ENCODE peak calls at places on chromosomes 13 and 19, in ten cellular contexts. V is kidney tubule cell; G is stimulated activated CD4-positive, alpha-beta T cell treated with anti-CD3 and anti-CD28 coated beads, Interleukin-4, amount 100 ng/mL, for 48 hours; A is left colon; M is activated CD4-positive, alpha-beta T cell treated with anti-CD3 and anti-CD28 coated beads, Interleukin-2, amount 50 U/mL, for 24 hours; K is NCI-H524; I is fibroblast of mammary gland; C is EH; U is NCI-H1417; Q is hepatic stellate cell. B is an unnamed sample.

GRCh38 chr19:20244356-20244755 is 77.3 kb downstream of the ZNF486 start:
- DNase-seq in V (no peak), G (no peak), A (no peak), M (no peak), K (no peak), I (peak; percentile 0), C (no peak), U (no peak), Q (no peak), B (no peak)

GRCh38 chr13:113105032-113105993 is at the start of gene F7:
- DNase-seq in V (no peak), G (no peak), A (no peak), M (no peak), K (no peak), I (no peak), C (peak; percentile 20), U (peak; percentile 80), Q (no peak), B (no peak)

GRCh38 chr19:47350599-47350998 is 1.5 kb downstream of the DHX34 start:
- DNase-seq in V (no peak), G (no peak), A (no peak), M (no peak), K (no peak), I (peak; percentile 34), C (no peak), U (no peak), Q (no peak), B (no peak)

GRCh38 chr13:109336730-109337129 is 449.7 kb downstream of the IRS2 start:
- DNase-seq in V (peak; percentile 89), G (no peak), A (no peak), M (no peak), K (no peak), I (peak; percentile 68), C (peak; percentile 93), U (no peak), Q (peak; percentile 17), B (no peak)

GRCh38 chr13:93788456-93788855 is 561.8 kb downstream of the GPC6 start:
- DNase-seq in V (no peak), G (no peak), A (no peak), M (no peak), K (no peak), I (no peak), C (no peak), U (no peak), Q (no peak), B (no peak)

GRCh38 chr13:30905932-30906383 is at the start of gene MEDAG:
- DNase-seq in V (no peak), G (no peak), A (no peak), M (no peak), K (no peak), I (peak; percentile 95), C (peak; percentile 33), U (no peak), Q (peak; percentile 48), B (peak; percentile 39)

GRCh38 chr13:110713642-110713952 is at the start of gene ING1:
- DNase-seq in V (no peak), G (no peak), A (no peak), M (no peak), K (no peak), I (no peak), C (no peak), U (no peak), Q (no peak), B (no peak)

GRCh38 chr19:47228937-47229673 is 1.9 kb downstream of the BBC3 start:
- DNase-seq in V (peak; percentile 23), G (no peak), A (peak; percentile 47), M (no peak), K (no peak), I (peak; percentile 41), C (peak; percentile 43), U (peak; percentile 40), Q (peak; percentile 33), B (no peak)

GRCh38 chr13:112066624-112067004 is 335 bp upstream of the SOX1 start:
- DNase-seq in V (peak; percentile 18), G (peak; percentile 38), A (peak; percentile 57), M (no peak), K (peak; percentile 61), I (no peak), C (no peak), U (peak; percentile 96), Q (no peak), B (no peak)

GRCh38 chr13:105336706-105337582 is 1198.5 kb downstream of the EFNB2 start:
- DNase-seq in V (peak; percentile 6), G (no peak), A (no peak), M (no peak), K (no peak), I (no peak), C (peak; percentile 81), U (no peak), Q (no peak), B (no peak)

GRCh38 chr13:74423434-74423833 is 289.2 kb upstream of the KLF12 start:
- DNase-seq in V (no peak), G (no peak), A (no peak), M (no peak), K (no peak), I (no peak), C (no peak), U (no peak), Q (no peak), B (no peak)

GRCh38 chr13:110448230-110448629 is 113.3 kb downstream of the RAB20 start:
- DNase-seq in V (peak; percentile 90), G (no peak), A (no peak), M (no peak), K (no peak), I (peak; percentile 84), C (peak; percentile 94), U (no peak), Q (peak; percentile 90), B (no peak)